ENCODE peak calls at places on chromosomes 1 and 21, in six cellular contexts. One of them, this sample, is unnamed.

GRCh38 chr1:176949033-176949662 is 215.4 kb downstream of the ASTN1 start:
- DNase-seq in WTC11: peak
- DNase-seq in AG09319: no peak
- DNase-seq in right lobe of liver: peak
- DNase-seq in fibroblast of lung: peak
- DNase-seq in heart left ventricle: peak
- DNase-seq in this sample: peak

GRCh38 chr1:23384312-23385058 is 14.8 kb upstream of the ZNF436 start:
- DNase-seq in WTC11: no peak
- DNase-seq in AG09319: no peak
- DNase-seq in right lobe of liver: no peak
- DNase-seq in fibroblast of lung: peak
- DNase-seq in heart left ventricle: no peak
- DNase-seq in this sample: no peak

GRCh38 chr1:106047210-106047609 is 1009.3 kb upstream of the PRMT6 start:
- DNase-seq in WTC11: no peak
- DNase-seq in AG09319: no peak
- DNase-seq in right lobe of liver: no peak
- DNase-seq in fibroblast of lung: no peak
- DNase-seq in heart left ventricle: no peak
- DNase-seq in this sample: no peak

GRCh38 chr21:44539031-44539430 is 964 bp downstream of the KRTAP10-1 start:
- DNase-seq in WTC11: no peak
- DNase-seq in AG09319: no peak
- DNase-seq in right lobe of liver: no peak
- DNase-seq in fibroblast of lung: no peak
- DNase-seq in heart left ventricle: no peak
- DNase-seq in this sample: no peak

GRCh38 chr1:13892671-13893325 is 192.8 kb downstream of the PRDM2 start:
- DNase-seq in WTC11: peak
- DNase-seq in AG09319: no peak
- DNase-seq in right lobe of liver: no peak
- DNase-seq in fibroblast of lung: no peak
- DNase-seq in heart left ventricle: no peak
- DNase-seq in this sample: no peak

GRCh38 chr21:45818904-45819285 is 162.7 kb upstream of the COL6A1 start:
- DNase-seq in WTC11: no peak
- DNase-seq in AG09319: no peak
- DNase-seq in right lobe of liver: peak
- DNase-seq in fibroblast of lung: peak
- DNase-seq in heart left ventricle: no peak
- DNase-seq in this sample: peak

GRCh38 chr1:147545133-147545532 is 3.8 kb downstream of the BCL9 start:
- DNase-seq in WTC11: peak
- DNase-seq in AG09319: no peak
- DNase-seq in right lobe of liver: no peak
- DNase-seq in fibroblast of lung: peak
- DNase-seq in heart left ventricle: peak
- DNase-seq in this sample: peak

GRCh38 chr1:13781907-13782633 is 82.1 kb downstream of the PRDM2 start:
- DNase-seq in WTC11: no peak
- DNase-seq in AG09319: peak
- DNase-seq in right lobe of liver: no peak
- DNase-seq in fibroblast of lung: peak
- DNase-seq in heart left ventricle: no peak
- DNase-seq in this sample: no peak

GRCh38 chr21:34072145-34073031 is 990 bp upstream of the MRPS6 start:
- DNase-seq in WTC11: no peak
- DNase-seq in AG09319: no peak
- DNase-seq in right lobe of liver: peak
- DNase-seq in fibroblast of lung: no peak
- DNase-seq in heart left ventricle: peak
- DNase-seq in this sample: no peak

GRCh38 chr1:223363856-223364684 is at the start of gene SUSD4:
- DNase-seq in WTC11: peak
- DNase-seq in AG09319: no peak
- DNase-seq in right lobe of liver: peak
- DNase-seq in fibroblast of lung: no peak
- DNase-seq in heart left ventricle: peak
- DNase-seq in this sample: no peak

GRCh38 chr1:203117611-203118575 is 9.6 kb upstream of the ADORA1 start:
- DNase-seq in WTC11: peak
- DNase-seq in AG09319: peak
- DNase-seq in right lobe of liver: peak
- DNase-seq in fibroblast of lung: peak
- DNase-seq in heart left ventricle: peak
- DNase-seq in this sample: no peak

GRCh38 chr1:191025896-191026642 is 548.4 kb upstream of the BRINP3 start:
- DNase-seq in WTC11: no peak
- DNase-seq in AG09319: no peak
- DNase-seq in right lobe of liver: no peak
- DNase-seq in fibroblast of lung: no peak
- DNase-seq in heart left ventricle: no peak
- DNase-seq in this sample: no peak

GRCh38 chr1:183472488-183473285 is at the start of gene SMG7:
- DNase-seq in WTC11: no peak
- DNase-seq in AG09319: no peak
- DNase-seq in right lobe of liver: peak
- DNase-seq in fibroblast of lung: no peak
- DNase-seq in heart left ventricle: no peak
- DNase-seq in this sample: no peak

GRCh38 chr1:94690033-94690712 is 130.0 kb upstream of the SLC44A3 start:
- DNase-seq in WTC11: no peak
- DNase-seq in AG09319: peak
- DNase-seq in right lobe of liver: no peak
- DNase-seq in fibroblast of lung: peak
- DNase-seq in heart left ventricle: no peak
- DNase-seq in this sample: no peak

GRCh38 chr1:234628099-234628498 is 18.1 kb upstream of the IRF2BP2 start:
- DNase-seq in WTC11: no peak
- DNase-seq in AG09319: no peak
- DNase-seq in right lobe of liver: no peak
- DNase-seq in fibroblast of lung: peak
- DNase-seq in heart left ventricle: no peak
- DNase-seq in this sample: no peak

GRCh38 chr1:197614916-197615692 is 160.2 kb downstream of the DENND1B start:
- DNase-seq in WTC11: peak
- DNase-seq in AG09319: no peak
- DNase-seq in right lobe of liver: peak
- DNase-seq in fibroblast of lung: peak
- DNase-seq in heart left ventricle: no peak
- DNase-seq in this sample: no peak

GRCh38 chr1:41811978-41812852 is 106.5 kb downstream of the HIVEP3 start:
- DNase-seq in WTC11: peak
- DNase-seq in AG09319: peak
- DNase-seq in right lobe of liver: no peak
- DNase-seq in fibroblast of lung: peak
- DNase-seq in heart left ventricle: peak
- DNase-seq in this sample: peak

GRCh38 chr1:53016705-53017104 is 45.3 kb upstream of the PODN start:
- DNase-seq in WTC11: no peak
- DNase-seq in AG09319: no peak
- DNase-seq in right lobe of liver: no peak
- DNase-seq in fibroblast of lung: peak
- DNase-seq in heart left ventricle: no peak
- DNase-seq in this sample: no peak

GRCh38 chr21:35106246-35106835 is 57.2 kb upstream of the RUNX1 start:
- DNase-seq in WTC11: no peak
- DNase-seq in AG09319: no peak
- DNase-seq in right lobe of liver: no peak
- DNase-seq in fibroblast of lung: no peak
- DNase-seq in heart left ventricle: peak
- DNase-seq in this sample: no peak

DNA sequence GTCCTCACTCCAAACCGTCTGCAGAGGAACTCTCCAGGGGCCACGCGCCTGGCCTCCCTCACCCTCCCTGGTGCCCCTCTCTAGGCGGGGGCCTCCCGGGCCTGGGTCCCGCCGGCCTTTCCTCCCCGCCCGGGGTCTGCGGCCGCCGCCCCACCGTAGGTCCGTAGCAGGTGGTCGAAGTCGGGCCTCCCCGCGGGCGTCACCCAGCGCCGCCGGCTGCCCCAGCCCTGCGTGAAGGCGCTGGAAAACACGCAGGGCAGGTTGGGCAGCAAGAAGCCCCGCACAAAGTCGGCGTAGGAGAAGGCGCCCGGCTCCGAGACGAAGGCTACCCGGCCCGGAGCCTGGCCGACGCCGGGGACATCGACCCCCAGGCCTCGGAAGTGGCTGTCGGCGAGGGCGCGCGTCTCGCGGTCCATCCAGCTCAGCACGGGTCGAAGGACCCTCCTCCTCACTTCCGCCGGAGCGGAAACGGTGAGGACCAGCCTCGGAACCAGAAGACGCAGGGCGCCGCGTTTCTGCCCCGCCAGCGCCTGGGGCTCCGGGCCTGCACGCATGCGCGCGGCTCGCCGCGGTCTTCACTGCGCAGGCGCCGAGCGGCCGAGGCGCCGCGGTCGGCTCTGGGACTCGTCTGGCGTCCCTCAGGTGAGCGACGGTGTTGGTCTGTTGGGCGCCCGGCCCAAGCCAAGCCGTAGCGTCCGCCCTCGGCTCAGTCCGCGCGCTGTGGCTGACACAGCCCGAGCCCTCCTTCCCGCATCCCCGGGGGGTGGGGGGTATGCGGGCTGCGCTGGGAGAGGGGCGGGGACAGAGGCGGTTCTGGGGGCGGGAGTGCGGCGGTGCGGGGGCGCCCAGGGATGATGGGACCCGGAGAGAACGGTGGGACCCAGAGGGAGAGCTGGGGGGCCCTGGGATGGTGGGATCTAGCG is at the start of the genes JMJD4 and SNAP47:
- DNase-seq in WTC11: peak
- DNase-seq in AG09319: peak
- DNase-seq in right lobe of liver: peak
- DNase-seq in fibroblast of lung: peak
- DNase-seq in heart left ventricle: peak
- DNase-seq in this sample: no peak
- TF ChIP-seq CTCF in WTC11: no peak
- TF ChIP-seq CTCF in AG09319: no peak
- TF ChIP-seq CTCF in right lobe of liver: no peak
- TF ChIP-seq CTCF in fibroblast of lung: no peak
- TF ChIP-seq CTCF in heart left ventricle: no peak
- TF ChIP-seq CTCF in this sample: no peak

GRCh38 chr1:6414443-6414844 is 5.3 kb downstream of the HES2 start:
- DNase-seq in WTC11: peak
- DNase-seq in AG09319: peak
- DNase-seq in right lobe of liver: no peak
- DNase-seq in fibroblast of lung: peak
- DNase-seq in heart left ventricle: no peak
- DNase-seq in this sample: peak
- TF ChIP-seq CTCF in WTC11: peak
- TF ChIP-seq CTCF in AG09319: peak
- TF ChIP-seq CTCF in right lobe of liver: peak
- TF ChIP-seq CTCF in fibroblast of lung: peak
- TF ChIP-seq CTCF in heart left ventricle: peak
- TF ChIP-seq CTCF in this sample: peak

GRCh38 chr1:54971317-54971791 is 9.1 kb upstream of the TMEM61 start:
- DNase-seq in WTC11: no peak
- DNase-seq in AG09319: no peak
- DNase-seq in right lobe of liver: no peak
- DNase-seq in fibroblast of lung: no peak
- DNase-seq in heart left ventricle: no peak
- DNase-seq in this sample: peak

GRCh38 chr1:54968581-54968980 is 11.8 kb upstream of the TMEM61 start:
- DNase-seq in WTC11: no peak
- DNase-seq in AG09319: no peak
- DNase-seq in right lobe of liver: no peak
- DNase-seq in fibroblast of lung: no peak
- DNase-seq in heart left ventricle: no peak
- DNase-seq in this sample: no peak

GRCh38 chr1:54967372-54967771 is 13.1 kb upstream of the TMEM61 start:
- DNase-seq in WTC11: no peak
- DNase-seq in AG09319: no peak
- DNase-seq in right lobe of liver: no peak
- DNase-seq in fibroblast of lung: no peak
- DNase-seq in heart left ventricle: no peak
- DNase-seq in this sample: no peak

GRCh38 chr1:54970901-54971300 is 9.5 kb upstream of the TMEM61 start:
- DNase-seq in WTC11: no peak
- DNase-seq in AG09319: no peak
- DNase-seq in right lobe of liver: no peak
- DNase-seq in fibroblast of lung: no peak
- DNase-seq in heart left ventricle: no peak
- DNase-seq in this sample: no peak

GRCh38 chr1:54969879-54970278 is 10.5 kb upstream of the TMEM61 start:
- DNase-seq in WTC11: no peak
- DNase-seq in AG09319: no peak
- DNase-seq in right lobe of liver: no peak
- DNase-seq in fibroblast of lung: no peak
- DNase-seq in heart left ventricle: no peak
- DNase-seq in this sample: no peak
- TF ChIP-seq CTCF in WTC11: no peak
- TF ChIP-seq CTCF in AG09319: no peak
- TF ChIP-seq CTCF in right lobe of liver: no peak
- TF ChIP-seq CTCF in fibroblast of lung: no peak
- TF ChIP-seq CTCF in heart left ventricle: no peak
- TF ChIP-seq CTCF in this sample: no peak

GRCh38 chr1:15153184-15153841 is at the start of gene TMEM51:
- DNase-seq in WTC11: peak
- DNase-seq in AG09319: no peak
- DNase-seq in right lobe of liver: peak
- DNase-seq in fibroblast of lung: peak
- DNase-seq in heart left ventricle: peak
- DNase-seq in this sample: no peak

GRCh38 chr1:15154480-15155036 is 1.0 kb downstream of the TMEM51 start:
- DNase-seq in WTC11: peak
- DNase-seq in AG09319: no peak
- DNase-seq in right lobe of liver: peak
- DNase-seq in fibroblast of lung: no peak
- DNase-seq in heart left ventricle: peak
- DNase-seq in this sample: no peak

GRCh38 chr1:15152318-15153183 is 996 bp upstream of the TMEM51 start:
- DNase-seq in WTC11: peak
- DNase-seq in AG09319: peak
- DNase-seq in right lobe of liver: peak
- DNase-seq in fibroblast of lung: peak
- DNase-seq in heart left ventricle: peak
- DNase-seq in this sample: peak

GRCh38 chr1:15155191-15155590 is 1.6 kb downstream of the TMEM51 start:
- DNase-seq in WTC11: no peak
- DNase-seq in AG09319: no peak
- DNase-seq in right lobe of liver: no peak
- DNase-seq in fibroblast of lung: no peak
- DNase-seq in heart left ventricle: no peak
- DNase-seq in this sample: no peak

DNA sequence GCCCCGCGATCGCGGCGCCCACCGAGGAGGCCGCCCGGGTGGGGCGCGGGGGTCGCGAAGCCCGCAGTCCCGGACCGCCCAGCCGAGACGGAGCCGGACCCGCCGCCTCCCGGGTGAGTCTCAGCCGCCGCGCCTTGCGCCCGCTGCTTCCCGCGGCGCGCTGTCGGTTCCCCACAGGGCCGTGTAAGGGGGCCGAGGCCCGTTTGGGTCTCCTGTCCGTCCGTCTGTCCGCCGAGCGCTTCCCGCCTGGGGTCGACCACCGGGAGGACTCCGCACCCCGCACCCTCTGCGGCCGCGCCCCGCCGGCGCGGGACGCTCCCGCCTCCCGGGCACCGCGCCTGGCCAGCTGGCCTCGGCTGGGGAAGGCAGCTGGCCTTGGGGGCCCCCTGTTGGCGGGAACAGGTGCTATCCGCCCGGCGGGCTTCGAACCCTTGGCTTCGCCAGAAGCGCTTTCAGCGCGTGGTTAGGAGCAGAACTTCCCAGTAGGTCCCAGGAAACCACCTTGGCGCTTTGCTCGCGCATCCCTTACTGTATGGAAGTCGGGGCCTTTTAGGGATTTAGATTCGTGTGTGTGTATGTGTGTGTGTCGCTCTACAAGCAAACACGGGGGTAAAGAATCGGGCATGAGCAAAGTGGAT is 414 bp downstream of the TMEM51 start:
- DNase-seq in WTC11: peak
- DNase-seq in AG09319: no peak
- DNase-seq in right lobe of liver: peak
- DNase-seq in fibroblast of lung: peak
- DNase-seq in heart left ventricle: peak
- DNase-seq in this sample: no peak
- TF ChIP-seq CTCF in WTC11: peak
- TF ChIP-seq CTCF in AG09319: peak
- TF ChIP-seq CTCF in right lobe of liver: peak
- TF ChIP-seq CTCF in fibroblast of lung: peak
- TF ChIP-seq CTCF in heart left ventricle: peak
- TF ChIP-seq CTCF in this sample: peak